ENCODE peak calls at places on chromosomes 2 and 18, in five cellular contexts. One of them, this sample, is unnamed.

GRCh38 chr18:56807883-56808282 is 156.7 kb downstream of the WDR7 start:
- DNase-seq in A549: no peak
- DNase-seq in endothelial cell of umbilical vein: no peak
- DNase-seq in endothelial cell: no peak
- DNase-seq in Calu3: no peak
- DNase-seq in this sample: peak

GRCh38 chr18:3481696-3482210 is 31.8 kb downstream of the TGIF1 start:
- DNase-seq in A549: peak
- DNase-seq in endothelial cell: peak
- DNase-seq in endothelial cell of umbilical vein: peak
- DNase-seq in Calu3: peak
- DNase-seq in this sample: peak

GRCh38 chr2:209471037-209471436 is 47.2 kb downstream of the MAP2 start:
- DNase-seq in endothelial cell of umbilical vein: peak
- DNase-seq in Calu3: no peak
- DNase-seq in A549: no peak
- DNase-seq in endothelial cell: no peak
- DNase-seq in this sample: no peak

GRCh38 chr2:232611061-232611460 is 22.3 kb upstream of the EFHD1 start:
- DNase-seq in Calu3: no peak
- DNase-seq in endothelial cell of umbilical vein: no peak
- DNase-seq in A549: no peak
- DNase-seq in endothelial cell: no peak
- DNase-seq in this sample: no peak

GRCh38 chr2:24400207-24400907 is 40.0 kb upstream of the ITSN2 start:
- DNase-seq in endothelial cell: no peak
- DNase-seq in Calu3: no peak
- DNase-seq in A549: no peak
- DNase-seq in endothelial cell of umbilical vein: no peak
- DNase-seq in this sample: no peak

GRCh38 chr2:186325827-186326535 is 160.1 kb upstream of the ZC3H15 start:
- DNase-seq in endothelial cell of umbilical vein: no peak
- DNase-seq in Calu3: no peak
- DNase-seq in A549: no peak
- DNase-seq in endothelial cell: no peak
- DNase-seq in this sample: no peak

GRCh38 chr2:232876071-232876977 is 6.3 kb downstream of the SNORC start:
- DNase-seq in A549: peak
- DNase-seq in endothelial cell: peak
- DNase-seq in endothelial cell of umbilical vein: no peak
- DNase-seq in Calu3: peak
- DNase-seq in this sample: no peak

GRCh38 chr18:41244751-41245150 is 710.3 kb upstream of the PIK3C3 start:
- DNase-seq in A549: no peak
- DNase-seq in endothelial cell of umbilical vein: no peak
- DNase-seq in Calu3: no peak
- DNase-seq in endothelial cell: no peak
- DNase-seq in this sample: no peak

GRCh38 chr2:27152102-27152795 is 3.4 kb downstream of the TCF23 start:
- DNase-seq in endothelial cell: no peak
- DNase-seq in Calu3: peak
- DNase-seq in A549: no peak
- DNase-seq in endothelial cell of umbilical vein: no peak
- DNase-seq in this sample: no peak

GRCh38 chr2:69177785-69178636 is 165.0 kb downstream of the ANTXR1 start:
- DNase-seq in A549: peak
- DNase-seq in Calu3: peak
- DNase-seq in endothelial cell: peak
- DNase-seq in endothelial cell of umbilical vein: peak
- DNase-seq in this sample: peak

GRCh38 chr2:237391140-237391539 is 22.8 kb downstream of the COL6A3 start:
- DNase-seq in endothelial cell of umbilical vein: no peak
- DNase-seq in endothelial cell: no peak
- DNase-seq in A549: no peak
- DNase-seq in Calu3: no peak
- DNase-seq in this sample: no peak

GRCh38 chr2:158413581-158413980 is 43.0 kb downstream of the CCDC148 start:
- DNase-seq in Calu3: no peak
- DNase-seq in endothelial cell of umbilical vein: no peak
- DNase-seq in A549: no peak
- DNase-seq in endothelial cell: no peak
- DNase-seq in this sample: no peak

GRCh38 chr18:52907522-52907921 is 567.5 kb downstream of the DCC start:
- DNase-seq in Calu3: no peak
- DNase-seq in endothelial cell: no peak
- DNase-seq in endothelial cell of umbilical vein: no peak
- DNase-seq in A549: no peak
- DNase-seq in this sample: no peak

GRCh38 chr18:7619676-7620075 is 52.6 kb downstream of the PTPRM start:
- DNase-seq in A549: no peak
- DNase-seq in endothelial cell of umbilical vein: no peak
- DNase-seq in Calu3: no peak
- DNase-seq in endothelial cell: no peak
- DNase-seq in this sample: no peak

GRCh38 chr2:202609381-202610145 is 25.2 kb upstream of the FAM117B start:
- DNase-seq in endothelial cell: no peak
- DNase-seq in A549: no peak
- DNase-seq in endothelial cell of umbilical vein: no peak
- DNase-seq in Calu3: no peak
- DNase-seq in this sample: no peak

GRCh38 chr2:74008761-74009395 is 24.2 kb downstream of the TET3 start:
- DNase-seq in A549: no peak
- DNase-seq in endothelial cell of umbilical vein: no peak
- DNase-seq in endothelial cell: no peak
- DNase-seq in Calu3: no peak
- DNase-seq in this sample: no peak

GRCh38 chr2:163600801-163601200 is 135.0 kb downstream of the FIGN start:
- DNase-seq in endothelial cell: no peak
- DNase-seq in Calu3: no peak
- DNase-seq in endothelial cell of umbilical vein: no peak
- DNase-seq in A549: no peak
- DNase-seq in this sample: no peak

GRCh38 chr2:238682536-238682935 is 165.3 kb upstream of the TWIST2 start:
- DNase-seq in endothelial cell: no peak
- DNase-seq in A549: no peak
- DNase-seq in Calu3: no peak
- DNase-seq in endothelial cell of umbilical vein: no peak
- DNase-seq in this sample: no peak

GRCh38 chr2:220985561-220985960 is 586.5 kb downstream of the EPHA4 start:
- DNase-seq in Calu3: no peak
- DNase-seq in endothelial cell: no peak
- DNase-seq in endothelial cell of umbilical vein: no peak
- DNase-seq in A549: no peak
- DNase-seq in this sample: no peak

GRCh38 chr18:51275712-51276473 is 78.4 kb upstream of the MEX3C start:
- DNase-seq in endothelial cell: no peak
- DNase-seq in Calu3: peak
- DNase-seq in endothelial cell of umbilical vein: no peak
- DNase-seq in A549: no peak
- DNase-seq in this sample: no peak

GRCh38 chr18:63775166-63775730 is at the start of gene SERPINB7:
- DNase-seq in A549: peak
- DNase-seq in endothelial cell of umbilical vein: no peak
- DNase-seq in Calu3: no peak
- DNase-seq in endothelial cell: no peak
- DNase-seq in this sample: no peak

GRCh38 chr2:44801676-44802408 is 139.7 kb upstream of the SIX3 start:
- DNase-seq in Calu3: no peak
- DNase-seq in endothelial cell: peak
- DNase-seq in endothelial cell of umbilical vein: no peak
- DNase-seq in A549: no peak
- DNase-seq in this sample: peak

GRCh38 chr18:58870130-58870529 is 5.5 kb downstream of the ZNF532 start:
- DNase-seq in A549: no peak
- DNase-seq in endothelial cell: no peak
- DNase-seq in Calu3: no peak
- DNase-seq in endothelial cell of umbilical vein: no peak
- DNase-seq in this sample: no peak

GRCh38 chr2:101999122-101999789 is 7.5 kb downstream of the IL1R2 start:
- DNase-seq in endothelial cell of umbilical vein: no peak
- DNase-seq in Calu3: peak
- DNase-seq in endothelial cell: no peak
- DNase-seq in A549: peak
- DNase-seq in this sample: no peak

GRCh38 chr2:222819722-222820333 is 41.0 kb upstream of the ACSL3 start:
- DNase-seq in A549: no peak
- DNase-seq in endothelial cell of umbilical vein: no peak
- DNase-seq in endothelial cell: no peak
- DNase-seq in Calu3: no peak
- DNase-seq in this sample: no peak

GRCh38 chr2:133641497-133641896 is 73.2 kb upstream of the NCKAP5 start:
- DNase-seq in A549: no peak
- DNase-seq in endothelial cell of umbilical vein: no peak
- DNase-seq in Calu3: peak
- DNase-seq in endothelial cell: no peak
- DNase-seq in this sample: no peak
- TF ChIP-seq CTCF in A549: no peak
- TF ChIP-seq CTCF in endothelial cell of umbilical vein: no peak
- TF ChIP-seq CTCF in Calu3: peak
- TF ChIP-seq CTCF in endothelial cell: no peak
- TF ChIP-seq CTCF in this sample: no peak

GRCh38 chr2:181574321-181574720 is 82.6 kb downstream of the CERKL start:
- DNase-seq in endothelial cell of umbilical vein: no peak
- DNase-seq in Calu3: no peak
- DNase-seq in endothelial cell: no peak
- DNase-seq in A549: no peak
- DNase-seq in this sample: no peak

GRCh38 chr2:181575024-181575649 is 81.8 kb downstream of the CERKL start:
- DNase-seq in Calu3: no peak
- DNase-seq in endothelial cell: no peak
- DNase-seq in endothelial cell of umbilical vein: no peak
- DNase-seq in A549: no peak
- DNase-seq in this sample: peak

GRCh38 chr2:181570059-181570458 is 86.8 kb downstream of the CERKL start:
- DNase-seq in A549: no peak
- DNase-seq in endothelial cell of umbilical vein: no peak
- DNase-seq in Calu3: no peak
- DNase-seq in endothelial cell: no peak
- DNase-seq in this sample: no peak

GRCh38 chr2:181573140-181573736 is 83.7 kb downstream of the CERKL start:
- DNase-seq in endothelial cell: peak
- DNase-seq in endothelial cell of umbilical vein: peak
- DNase-seq in Calu3: peak
- DNase-seq in A549: peak
- DNase-seq in this sample: no peak

GRCh38 chr2:181570833-181571661 is 85.9 kb downstream of the CERKL start:
- DNase-seq in endothelial cell: no peak
- DNase-seq in Calu3: no peak
- DNase-seq in A549: no peak
- DNase-seq in endothelial cell of umbilical vein: peak
- DNase-seq in this sample: no peak
- TF ChIP-seq CTCF in endothelial cell: peak
- TF ChIP-seq CTCF in Calu3: no peak
- TF ChIP-seq CTCF in A549: peak
- TF ChIP-seq CTCF in endothelial cell of umbilical vein: no peak
- TF ChIP-seq CTCF in this sample: peak

DNA sequence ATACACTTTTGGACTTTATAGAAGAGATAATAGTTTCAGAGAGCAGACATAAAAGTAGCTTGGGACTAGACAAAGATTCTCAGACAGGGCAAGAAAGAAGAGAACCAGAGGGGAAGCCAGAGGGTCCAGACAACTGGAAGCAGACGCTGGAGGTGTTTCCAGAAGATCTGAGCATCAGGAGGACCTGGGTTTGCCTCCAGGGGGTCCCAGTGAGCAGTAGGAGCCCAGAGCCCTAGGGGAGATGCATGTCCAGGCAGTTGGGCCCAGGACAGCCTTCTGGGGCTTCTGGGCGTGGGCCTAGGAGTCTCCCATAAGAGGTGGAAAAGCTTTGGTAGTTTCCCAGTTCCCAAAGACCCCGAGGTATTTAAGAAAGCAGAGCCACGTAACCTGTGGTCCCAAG is 251.2 kb upstream of the ID2 start:
- DNase-seq in A549: no peak
- DNase-seq in endothelial cell of umbilical vein: no peak
- DNase-seq in Calu3: no peak
- DNase-seq in endothelial cell: no peak
- DNase-seq in this sample: no peak
- TF ChIP-seq CTCF in A549: no peak
- TF ChIP-seq CTCF in endothelial cell of umbilical vein: no peak
- TF ChIP-seq CTCF in Calu3: no peak
- TF ChIP-seq CTCF in endothelial cell: no peak
- TF ChIP-seq CTCF in this sample: no peak

GRCh38 chr2:9993490-9994165 is 42.1 kb downstream of the GRHL1 start:
- DNase-seq in endothelial cell of umbilical vein: peak
- DNase-seq in endothelial cell: no peak
- DNase-seq in Calu3: no peak
- DNase-seq in A549: no peak
- DNase-seq in this sample: no peak

GRCh38 chr2:9991829-9992273 is 40.4 kb downstream of the GRHL1 start:
- DNase-seq in A549: no peak
- DNase-seq in endothelial cell of umbilical vein: peak
- DNase-seq in Calu3: no peak
- DNase-seq in endothelial cell: no peak
- DNase-seq in this sample: no peak

GRCh38 chr2:9996321-9996720 is 44.8 kb downstream of the GRHL1 start:
- DNase-seq in Calu3: no peak
- DNase-seq in endothelial cell of umbilical vein: no peak
- DNase-seq in A549: no peak
- DNase-seq in endothelial cell: no peak
- DNase-seq in this sample: no peak

GRCh38 chr2:9995059-9995458 is 43.6 kb downstream of the GRHL1 start:
- DNase-seq in endothelial cell of umbilical vein: no peak
- DNase-seq in endothelial cell: no peak
- DNase-seq in Calu3: no peak
- DNase-seq in A549: no peak
- DNase-seq in this sample: no peak

DNA sequence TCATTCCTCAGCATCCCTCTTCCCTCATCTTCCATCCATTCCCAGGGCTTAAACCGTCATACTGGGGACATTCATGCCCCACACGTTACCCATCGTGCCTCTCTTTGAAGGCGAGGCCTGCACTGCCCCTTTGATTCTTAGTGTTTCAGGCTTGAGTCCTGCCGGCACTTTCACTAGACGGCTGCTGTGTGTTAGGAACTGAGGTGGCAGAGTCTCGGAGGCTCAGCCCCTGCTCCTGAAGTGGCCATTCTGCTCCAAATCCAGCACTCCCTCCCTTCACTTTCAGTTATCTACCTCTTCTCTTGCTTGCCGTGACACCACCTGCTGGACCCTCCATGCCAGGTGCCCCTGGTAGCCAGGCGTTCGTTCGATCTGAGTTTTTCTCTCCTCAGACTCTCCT is 43.0 kb downstream of the GRHL1 start:
- DNase-seq in endothelial cell of umbilical vein: no peak
- DNase-seq in endothelial cell: no peak
- DNase-seq in Calu3: no peak
- DNase-seq in A549: no peak
- DNase-seq in this sample: no peak
- TF ChIP-seq CTCF in endothelial cell of umbilical vein: no peak
- TF ChIP-seq CTCF in endothelial cell: no peak
- TF ChIP-seq CTCF in Calu3: no peak
- TF ChIP-seq CTCF in A549: no peak
- TF ChIP-seq CTCF in this sample: no peak